ENCODE peak calls at places on chromosomes 6 and 20, in ten cellular contexts. L is HepG2, M is HFF-Myc, W is Panc1, I is BJ, Z is adrenal gland, B is mucosa of descending colon, E is tibial artery, X is kidney, D is cardiac fibroblast. T is an unnamed sample.

GRCh38 chr6:132198040-132198439 is 203.2 kb downstream of the MOXD1 start:
- DNase-seq in L (no peak), M (no peak), W (no peak), I (no peak), Z (no peak), B (no peak), E (no peak), X (no peak), D (peak), T (no peak)

GRCh38 chr6:84774174-84775158 is 10.1 kb upstream of the TBX18 start:
- DNase-seq in L (no peak), M (no peak), W (no peak), I (no peak), Z (peak), B (peak), E (peak), X (peak), D (peak), T (no peak)

GRCh38 chr6:33710296-33711121 is 991 bp downstream of the UQCC2 start:
- DNase-seq in L (peak), M (no peak), W (no peak), I (no peak), Z (no peak), B (no peak), E (no peak), X (peak), D (no peak), T (no peak)

GRCh38 chr6:151059612-151060095 is 180.1 kb upstream of the AKAP12 start:
- DNase-seq in L (no peak), M (no peak), W (no peak), I (no peak), Z (no peak), B (no peak), E (peak), X (no peak), D (peak), T (peak)

GRCh38 chr6:152273638-152274037 is 363.5 kb downstream of the SYNE1 start:
- DNase-seq in L (no peak), M (no peak), W (no peak), I (no peak), Z (no peak), B (no peak), E (no peak), X (peak), D (peak), T (peak)

GRCh38 chr6:15621203-15622044 is 41.4 kb downstream of the DTNBP1 start:
- DNase-seq in L (no peak), M (no peak), W (no peak), I (no peak), Z (peak), B (peak), E (no peak), X (peak), D (peak), T (peak)

GRCh38 chr6:13250703-13251102 is 77.6 kb downstream of the TBC1D7 start:
- DNase-seq in L (no peak), M (no peak), W (no peak), I (no peak), Z (no peak), B (no peak), E (no peak), X (no peak), D (peak), T (no peak)

GRCh38 chr6:163667372-163668060 is 253.0 kb downstream of the QKI start:
- DNase-seq in L (no peak), M (no peak), W (no peak), I (no peak), Z (peak), B (peak), E (no peak), X (no peak), D (peak), T (no peak)

GRCh38 chr20:38844963-38845362 is 39.5 kb downstream of the PPP1R16B start:
- DNase-seq in L (no peak), M (no peak), W (no peak), I (no peak), Z (no peak), B (no peak), E (no peak), X (no peak), D (no peak), T (no peak)

GRCh38 chr20:10359621-10360040 is 74.4 kb downstream of the MKKS start:
- DNase-seq in L (no peak), M (no peak), W (no peak), I (no peak), Z (no peak), B (no peak), E (no peak), X (no peak), D (peak), T (peak)

GRCh38 chr20:3864518-3864917 is 17.9 kb downstream of the MAVS start:
- DNase-seq in L (no peak), M (no peak), W (no peak), I (no peak), Z (no peak), B (no peak), E (no peak), X (no peak), D (no peak), T (no peak)

GRCh38 chr6:129210684-129211083 is 327.7 kb downstream of the LAMA2 start:
- DNase-seq in L (no peak), M (no peak), W (no peak), I (no peak), Z (no peak), B (no peak), E (no peak), X (no peak), D (no peak), T (no peak)

GRCh38 chr6:80132942-80133517 is 26.6 kb downstream of the BCKDHB start:
- DNase-seq in L (peak), M (peak), W (no peak), I (no peak), Z (peak), B (peak), E (no peak), X (no peak), D (peak), T (peak)

GRCh38 chr20:49676581-49677291 is 36.9 kb downstream of the B4GALT5 start:
- DNase-seq in L (peak), M (no peak), W (no peak), I (no peak), Z (no peak), B (peak), E (no peak), X (no peak), D (peak), T (peak)

GRCh38 chr20:50395914-50396488 is 114.2 kb upstream of the PTPN1 start:
- DNase-seq in L (no peak), M (no peak), W (no peak), I (no peak), Z (no peak), B (no peak), E (no peak), X (no peak), D (no peak), T (no peak)

GRCh38 chr6:97095466-97095865 is 170.9 kb downstream of the KLHL32 start:
- DNase-seq in L (no peak), M (no peak), W (no peak), I (no peak), Z (no peak), B (no peak), E (no peak), X (no peak), D (no peak), T (no peak)

GRCh38 chr6:15936503-15936902 is 192.4 kb upstream of the MYLIP start:
- DNase-seq in L (no peak), M (no peak), W (no peak), I (no peak), Z (no peak), B (no peak), E (no peak), X (no peak), D (no peak), T (no peak)

GRCh38 chr6:117624869-117625481 is 22.7 kb upstream of the GOPC start:
- DNase-seq in L (no peak), M (no peak), W (no peak), I (no peak), Z (no peak), B (no peak), E (no peak), X (no peak), D (peak), T (no peak)

GRCh38 chr6:33314515-33314942 is 651 bp upstream of the TAPBP start:
- DNase-seq in L (peak), M (peak), W (no peak), I (peak), Z (peak), B (peak), E (peak), X (peak), D (peak), T (peak)

GRCh38 chr6:31098449-31098938 is 13.9 kb downstream of the C6orf15 start:
- DNase-seq in L (no peak), M (no peak), W (no peak), I (no peak), Z (no peak), B (no peak), E (no peak), X (no peak), D (no peak), T (no peak)

GRCh38 chr20:14497004-14497403 is 159.6 kb upstream of the FLRT3 start:
- DNase-seq in L (no peak), M (no peak), W (no peak), I (no peak), Z (no peak), B (no peak), E (no peak), X (no peak), D (no peak), T (no peak)

GRCh38 chr6:140572129-140572528 is 1197.7 kb upstream of the CITED2 start:
- DNase-seq in L (no peak), M (peak), W (peak), I (peak), Z (no peak), B (no peak), E (no peak), X (no peak), D (peak), T (peak)

GRCh38 chr6:42505377-42505702 is 53.6 kb upstream of the TRERF1 start:
- DNase-seq in L (no peak), M (no peak), W (peak), I (no peak), Z (no peak), B (no peak), E (no peak), X (no peak), D (peak), T (peak)

GRCh38 chr20:46820682-46821081 is 74.0 kb upstream of the EYA2 start:
- DNase-seq in L (peak), M (no peak), W (no peak), I (no peak), Z (no peak), B (peak), E (no peak), X (no peak), D (no peak), T (no peak)

GRCh38 chr20:24653306-24653705 is 183.9 kb downstream of the SYNDIG1 start:
- DNase-seq in L (no peak), M (no peak), W (no peak), I (no peak), Z (no peak), B (no peak), E (peak), X (peak), D (peak), T (no peak)

GRCh38 chr6:113442040-113442439 is 415.1 kb upstream of the MARCKS start:
- DNase-seq in L (no peak), M (no peak), W (no peak), I (no peak), Z (no peak), B (no peak), E (no peak), X (no peak), D (no peak), T (no peak)

GRCh38 chr20:50460115-50460607 is 50.0 kb upstream of the PTPN1 start:
- DNase-seq in L (no peak), M (no peak), W (no peak), I (no peak), Z (no peak), B (no peak), E (no peak), X (no peak), D (no peak), T (no peak)

GRCh38 chr20:45935416-45936046 is 1.0 kb downstream of the PCIF1 start:
- DNase-seq in L (no peak), M (no peak), W (no peak), I (no peak), Z (no peak), B (no peak), E (no peak), X (no peak), D (peak), T (no peak)

GRCh38 chr6:138973481-138974140 is 14.4 kb downstream of the REPS1 start:
- DNase-seq in L (no peak), M (no peak), W (no peak), I (no peak), Z (no peak), B (no peak), E (no peak), X (no peak), D (peak), T (peak)

GRCh38 chr6:131317516-131317915 is 182.2 kb downstream of the AKAP7 start:
- DNase-seq in L (no peak), M (no peak), W (no peak), I (no peak), Z (no peak), B (no peak), E (no peak), X (no peak), D (no peak), T (peak)

GRCh38 chr6:133894369-133894768 is 5.5 kb downstream of the TCF21 start:
- DNase-seq in L (no peak), M (no peak), W (no peak), I (no peak), Z (no peak), B (no peak), E (no peak), X (no peak), D (no peak), T (no peak)

GRCh38 chr6:144480518-144480917 is 195.4 kb downstream of the UTRN start:
- DNase-seq in L (no peak), M (no peak), W (no peak), I (no peak), Z (no peak), B (no peak), E (no peak), X (no peak), D (peak), T (no peak)

GRCh38 chr6:46191961-46192360 is 21.2 kb upstream of the ENPP5 start:
- DNase-seq in L (no peak), M (peak), W (no peak), I (peak), Z (no peak), B (no peak), E (no peak), X (no peak), D (peak), T (peak)

GRCh38 chr20:49867453-49868215 is 47.7 kb downstream of the SPATA2 start:
- DNase-seq in L (no peak), M (no peak), W (no peak), I (no peak), Z (no peak), B (no peak), E (no peak), X (no peak), D (no peak), T (no peak)

GRCh38 chr6:117498159-117498558 is 15.7 kb downstream of the DCBLD1 start:
- DNase-seq in L (no peak), M (peak), W (no peak), I (peak), Z (no peak), B (no peak), E (no peak), X (no peak), D (peak), T (peak)

GRCh38 chr20:42721923-42722322 is 467.8 kb downstream of the PTPRT start:
- DNase-seq in L (no peak), M (no peak), W (no peak), I (no peak), Z (no peak), B (no peak), E (no peak), X (no peak), D (no peak), T (no peak)

GRCh38 chr6:49462071-49462470 is 982 bp downstream of the MMUT start:
- DNase-seq in L (no peak), M (no peak), W (no peak), I (no peak), Z (no peak), B (no peak), E (no peak), X (no peak), D (peak), T (peak)

GRCh38 chr20:49446808-49447207 is 35.7 kb downstream of the KCNB1 start:
- DNase-seq in L (no peak), M (no peak), W (no peak), I (no peak), Z (peak), B (peak), E (peak), X (peak), D (peak), T (peak)

GRCh38 chr6:37146735-37147157 is 23.2 kb upstream of the PIM1 start:
- DNase-seq in L (peak), M (no peak), W (no peak), I (no peak), Z (no peak), B (no peak), E (no peak), X (no peak), D (no peak), T (no peak)

GRCh38 chr6:37145443-37145842 is 24.5 kb upstream of the PIM1 start:
- DNase-seq in L (no peak), M (no peak), W (no peak), I (no peak), Z (no peak), B (no peak), E (peak), X (no peak), D (no peak), T (no peak)

GRCh38 chr6:37141291-37142046 is 28.5 kb upstream of the PIM1 start:
- DNase-seq in L (no peak), M (no peak), W (no peak), I (no peak), Z (no peak), B (peak), E (no peak), X (no peak), D (peak), T (peak)

GRCh38 chr6:37142047-37142614 is 27.8 kb upstream of the PIM1 start:
- DNase-seq in L (no peak), M (no peak), W (no peak), I (no peak), Z (no peak), B (no peak), E (no peak), X (no peak), D (no peak), T (no peak)

DNA sequence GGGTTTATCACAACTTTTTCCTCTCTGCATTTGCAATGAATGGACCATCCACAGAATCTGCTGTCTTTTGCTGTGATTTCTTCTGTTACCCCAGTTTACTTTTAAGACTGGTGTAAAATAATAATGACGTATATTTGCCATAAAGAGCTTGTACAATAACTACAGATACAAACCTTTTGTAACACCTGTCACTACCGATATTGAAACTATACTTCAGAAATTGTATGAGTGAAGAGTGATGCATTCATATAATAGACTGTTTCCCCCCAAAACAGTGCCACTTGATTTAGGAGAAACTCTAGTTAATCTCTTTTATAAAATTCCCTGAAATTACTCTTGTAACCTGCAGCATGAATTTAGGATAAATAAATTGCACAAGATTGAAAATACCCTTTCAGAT is 26.4 kb upstream of the PIM1 start:
- DNase-seq in L (no peak), M (no peak), W (no peak), I (no peak), Z (no peak), B (no peak), E (no peak), X (no peak), D (no peak), T (no peak)
- TF ChIP-seq CTCF in L (no peak), M (no peak), W (no peak), I (no peak), Z (no peak), B (no peak), E (no peak), X (no peak), D (no peak), T (no peak)

DNA sequence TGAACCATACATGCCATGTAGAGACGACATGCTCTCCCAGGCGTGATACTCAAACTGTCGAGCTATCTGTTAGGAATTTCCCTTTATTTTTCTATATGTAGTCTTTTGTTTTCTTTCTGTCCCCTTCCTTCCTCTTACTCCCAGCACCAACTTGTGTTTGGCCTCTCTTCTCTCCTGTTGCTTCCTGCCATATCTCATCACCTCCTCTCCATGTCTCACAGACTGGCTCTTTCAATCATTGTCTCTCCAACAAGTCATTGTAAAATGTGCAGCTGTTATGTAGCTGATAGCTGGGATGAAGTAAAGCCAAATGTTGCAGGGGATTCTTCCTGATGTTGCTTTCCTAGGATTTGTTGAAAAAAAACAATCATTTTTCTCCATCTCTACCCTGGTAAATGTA is 234.5 kb downstream of the TMEM242 start:
- DNase-seq in L (no peak), M (no peak), W (no peak), I (no peak), Z (no peak), B (no peak), E (no peak), X (no peak), D (no peak), T (no peak)
- H3K4me3 ChIP-seq in L (no peak), M (no peak), W (no peak), I (no peak), Z (no peak), B (no peak), E (no peak), X (no peak), D (no peak), T (no peak)

GRCh38 chr6:29851190-29851589 is 23.6 kb downstream of the HLA-G start:
- DNase-seq in L (no peak), M (no peak), W (no peak), I (no peak), Z (no peak), B (no peak), E (no peak), X (no peak), D (no peak), T (no peak)

GRCh38 chr6:29853245-29853644 is 25.6 kb downstream of the HLA-G start:
- DNase-seq in L (no peak), M (no peak), W (no peak), I (no peak), Z (no peak), B (no peak), E (no peak), X (no peak), D (no peak), T (no peak)

GRCh38 chr6:29847871-29848630 is 20.4 kb downstream of the HLA-G start:
- DNase-seq in L (peak), M (no peak), W (peak), I (no peak), Z (peak), B (peak), E (peak), X (peak), D (peak), T (peak)

GRCh38 chr6:29845405-29846006 is 17.9 kb downstream of the HLA-G start:
- DNase-seq in L (peak), M (no peak), W (peak), I (no peak), Z (no peak), B (peak), E (no peak), X (no peak), D (no peak), T (no peak)

GRCh38 chr6:29850011-29850553 is 22.5 kb downstream of the HLA-G start:
- DNase-seq in L (no peak), M (no peak), W (no peak), I (no peak), Z (no peak), B (no peak), E (no peak), X (no peak), D (peak), T (peak)
- TF ChIP-seq CTCF in L (no peak), M (no peak), W (no peak), I (no peak), Z (no peak), B (no peak), E (no peak), X (no peak), D (no peak), T (no peak)

DNA sequence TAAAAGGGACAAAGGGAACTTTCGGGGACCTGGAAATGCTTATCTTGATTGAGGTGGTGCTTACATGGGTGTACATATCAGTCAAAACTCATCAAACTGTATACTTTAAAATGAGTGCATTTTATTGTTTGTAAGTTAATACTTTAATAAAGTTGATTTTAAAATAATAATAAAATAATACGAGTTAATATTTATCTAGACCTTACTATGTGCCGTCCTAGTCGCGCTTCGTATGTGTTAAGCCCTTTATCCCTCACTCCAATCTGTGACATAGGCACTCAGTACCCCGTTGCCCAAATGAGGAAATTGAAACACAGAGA is 47.5 kb downstream of the PDYN start:
- DNase-seq in L (no peak), M (no peak), W (no peak), I (no peak), Z (no peak), B (no peak), E (no peak), X (no peak), D (no peak), T (no peak)
- H3K4me3 ChIP-seq in L (no peak), M (no peak), W (no peak), I (no peak), Z (no peak), B (no peak), E (peak), X (peak), D (no peak), T (no peak)